ENCODE peak calls at places on chromosome 17, in ten cellular contexts. C is GM12864; W is endodermal cell; K is HTR-8/SVneo; P is transverse colon; A is HT1080; U is right lobe of liver; T is stimulated activated CD4-positive, alpha-beta T cell treated with anti-CD3 and anti-CD28 coated beads, Interleukin-2, amount 100 ng/mL, for 48 hours; H is NCI-H1092 treated with DMSO at 0.1 percent for 48 hours; I is germinal center. B is an unnamed sample.

GRCh38 chr17:59311051-59311468 is 20.4 kb upstream of the YPEL2 start:
- DNase-seq in W (peak), U (peak), P (peak), A (peak), I (peak), C (peak), T (no peak), H (peak), K (peak), B (peak)

GRCh38 chr17:66952681-66953638 is 11.5 kb upstream of the CACNG4 start:
- DNase-seq in I (no peak), K (no peak), W (peak), T (no peak), P (no peak), C (no peak), A (no peak), U (no peak), H (no peak), B (no peak)

GRCh38 chr17:49217651-49218413 is 7.3 kb downstream of the ABI3 start:
- DNase-seq in P (peak), I (peak), K (no peak), H (no peak), C (peak), U (peak), A (no peak), W (no peak), T (no peak), B (peak)

GRCh38 chr17:56887105-56887504 is 26.7 kb downstream of the TRIM25 start:
- DNase-seq in A (no peak), C (no peak), P (no peak), H (no peak), K (no peak), W (no peak), U (no peak), I (no peak), T (no peak), B (no peak)

GRCh38 chr17:62781356-62781755 is 26.8 kb downstream of the MARCHF10 start:
- DNase-seq in K (no peak), T (no peak), U (no peak), W (peak), I (no peak), A (no peak), C (no peak), H (no peak), P (no peak), B (no peak)

GRCh38 chr17:13583996-13584700 is 17.6 kb downstream of the HS3ST3A1 start:
- DNase-seq in P (no peak), T (no peak), U (no peak), H (no peak), W (no peak), I (no peak), C (no peak), A (no peak), K (no peak), B (no peak)

GRCh38 chr17:40058151-40058784 is 4.1 kb upstream of the MED24 start:
- DNase-seq in A (peak), I (no peak), W (peak), P (no peak), C (no peak), T (no peak), U (no peak), K (no peak), H (no peak), B (no peak)

GRCh38 chr17:59378621-59379194 is 47.3 kb downstream of the YPEL2 start:
- DNase-seq in I (no peak), W (peak), K (peak), H (no peak), C (no peak), P (peak), T (no peak), U (no peak), A (peak), B (no peak)

GRCh38 chr17:73824321-73824720 is 180.1 kb upstream of the SDK2 start:
- DNase-seq in P (no peak), I (no peak), T (no peak), W (peak), K (no peak), A (no peak), U (no peak), C (no peak), H (peak), B (no peak)

GRCh38 chr17:47708864-47709541 is 15.0 kb downstream of the TBKBP1 start:
- DNase-seq in I (no peak), W (peak), P (no peak), A (no peak), K (no peak), T (no peak), C (no peak), U (no peak), H (no peak), B (no peak)

GRCh38 chr17:82734987-82735866 is at the start of gene FN3K:
- DNase-seq in A (no peak), U (peak), W (peak), K (peak), H (peak), T (no peak), P (peak), C (no peak), I (peak), B (no peak)

GRCh38 chr17:82317394-82318168 is at the start of gene CD7:
- DNase-seq in H (no peak), U (no peak), P (no peak), K (no peak), W (no peak), C (no peak), T (peak), I (no peak), A (no peak), B (no peak)

GRCh38 chr17:79601604-79602420 is 9.0 kb downstream of the RBFOX3 start:
- DNase-seq in A (no peak), K (no peak), P (no peak), T (no peak), H (no peak), C (no peak), U (no peak), I (no peak), W (no peak), B (no peak)

GRCh38 chr17:44981221-44981968 is 13.3 kb upstream of the C1QL1 start:
- DNase-seq in C (no peak), I (no peak), W (no peak), K (peak), H (peak), T (no peak), U (peak), A (peak), P (no peak), B (no peak)

GRCh38 chr17:45430738-45431530 is 1.7 kb downstream of the ARHGAP27 start:
- DNase-seq in I (peak), P (peak), K (no peak), W (peak), H (no peak), C (no peak), T (no peak), U (no peak), A (no peak), B (peak)

GRCh38 chr17:81422776-81423697 is 27.8 kb downstream of the BAHCC1 start:
- DNase-seq in H (no peak), W (peak), T (no peak), I (no peak), A (peak), U (no peak), P (peak), K (peak), C (no peak), B (no peak)

GRCh38 chr17:14552311-14552710 is 251.4 kb downstream of the HS3ST3B1 start:
- DNase-seq in K (no peak), U (no peak), W (no peak), C (no peak), A (no peak), I (no peak), T (no peak), H (no peak), P (no peak), B (no peak)